ENCODE peak calls at places on chromosomes 5 and 9, in five cellular contexts. One of them, this sample, is unnamed.
A peak's percentile ranks its signal among the peaks of the same experiment; 100 is the strongest.

GRCh38 chr5:99037668-99038067 is 108.9 kb upstream of the CHD1 start:
- DNase-seq in epithelial cell of esophagus: peak; percentile 45
- DNase-seq in tibial artery: no peak
- DNase-seq in DND-41: peak; percentile 81
- DNase-seq in cardiac muscle cell: no peak
- DNase-seq in this sample: no peak

GRCh38 chr5:43619911-43620310 is 16.9 kb downstream of the NNT start:
- DNase-seq in epithelial cell of esophagus: peak; percentile 4
- DNase-seq in tibial artery: no peak
- DNase-seq in DND-41: no peak
- DNase-seq in cardiac muscle cell: no peak
- DNase-seq in this sample: no peak

GRCh38 chr9:123998278-123998925 is 13.2 kb upstream of the LHX2 start:
- DNase-seq in epithelial cell of esophagus: no peak
- DNase-seq in tibial artery: no peak
- DNase-seq in DND-41: no peak
- DNase-seq in cardiac muscle cell: no peak
- DNase-seq in this sample: no peak

GRCh38 chr5:54222336-54222735 is 88.0 kb downstream of the ARL15 start:
- DNase-seq in epithelial cell of esophagus: no peak
- DNase-seq in tibial artery: no peak
- DNase-seq in DND-41: no peak
- DNase-seq in cardiac muscle cell: no peak
- DNase-seq in this sample: no peak

GRCh38 chr9:135020481-135021392 is 66.7 kb upstream of the OLFM1 start:
- DNase-seq in epithelial cell of esophagus: no peak
- DNase-seq in tibial artery: no peak
- DNase-seq in DND-41: no peak
- DNase-seq in cardiac muscle cell: no peak
- DNase-seq in this sample: no peak

GRCh38 chr9:69023650-69024049 is 9.7 kb upstream of the PRKACG start:
- DNase-seq in epithelial cell of esophagus: no peak
- DNase-seq in tibial artery: no peak
- DNase-seq in DND-41: no peak
- DNase-seq in cardiac muscle cell: no peak
- DNase-seq in this sample: no peak

GRCh38 chr5:88690619-88691560 is 192.1 kb downstream of the MEF2C start:
- DNase-seq in epithelial cell of esophagus: peak; percentile 65
- DNase-seq in tibial artery: peak; percentile 80
- DNase-seq in DND-41: peak; percentile 9
- DNase-seq in cardiac muscle cell: peak; percentile 83
- DNase-seq in this sample: no peak

GRCh38 chr5:176201811-176202210 is 36.4 kb upstream of the SIMC1 start:
- DNase-seq in epithelial cell of esophagus: no peak
- DNase-seq in tibial artery: no peak
- DNase-seq in DND-41: no peak
- DNase-seq in cardiac muscle cell: no peak
- DNase-seq in this sample: no peak

GRCh38 chr5:126138475-126139005 is 284.7 kb upstream of the GRAMD2B start:
- DNase-seq in epithelial cell of esophagus: peak; percentile 49
- DNase-seq in tibial artery: no peak
- DNase-seq in DND-41: no peak
- DNase-seq in cardiac muscle cell: peak; percentile 60
- DNase-seq in this sample: no peak

GRCh38 chr9:20701058-20701457 is 17.0 kb downstream of the FOCAD start:
- DNase-seq in epithelial cell of esophagus: no peak
- DNase-seq in tibial artery: no peak
- DNase-seq in DND-41: no peak
- DNase-seq in cardiac muscle cell: peak; percentile 33
- DNase-seq in this sample: no peak

GRCh38 chr9:82271099-82271498 is 282.5 kb downstream of the SPATA31D1 start:
- DNase-seq in epithelial cell of esophagus: peak; percentile 66
- DNase-seq in tibial artery: no peak
- DNase-seq in DND-41: no peak
- DNase-seq in cardiac muscle cell: no peak
- DNase-seq in this sample: no peak

GRCh38 chr5:56158331-56158960 is 74.7 kb downstream of the ANKRD55 start:
- DNase-seq in epithelial cell of esophagus: no peak
- DNase-seq in tibial artery: no peak
- DNase-seq in DND-41: no peak
- DNase-seq in cardiac muscle cell: peak; percentile 77
- DNase-seq in this sample: no peak

GRCh38 chr5:176877793-176878331 is 21.3 kb downstream of the HK3 start:
- DNase-seq in epithelial cell of esophagus: no peak
- DNase-seq in tibial artery: no peak
- DNase-seq in DND-41: no peak
- DNase-seq in cardiac muscle cell: no peak
- DNase-seq in this sample: no peak

GRCh38 chr5:111072949-111073682 is 1.6 kb downstream of the TSLP start:
- DNase-seq in epithelial cell of esophagus: peak; percentile 50
- DNase-seq in tibial artery: peak; percentile 76
- DNase-seq in DND-41: no peak
- DNase-seq in cardiac muscle cell: peak; percentile 74
- DNase-seq in this sample: peak; percentile 40

GRCh38 chr5:142012186-142012785 is 541 bp downstream of the GNPDA1 start:
- DNase-seq in epithelial cell of esophagus: peak; percentile 30
- DNase-seq in tibial artery: peak; percentile 85
- DNase-seq in DND-41: peak; percentile 41
- DNase-seq in cardiac muscle cell: peak; percentile 14
- DNase-seq in this sample: no peak

GRCh38 chr9:89489548-89490527 is 8.1 kb downstream of the SEMA4D start:
- DNase-seq in epithelial cell of esophagus: no peak
- DNase-seq in tibial artery: no peak
- DNase-seq in DND-41: no peak
- DNase-seq in cardiac muscle cell: no peak
- DNase-seq in this sample: no peak

GRCh38 chr5:90558344-90559192 is at the start of gene ADGRV1:
- DNase-seq in epithelial cell of esophagus: peak; percentile 84
- DNase-seq in tibial artery: peak; percentile 60
- DNase-seq in DND-41: no peak
- DNase-seq in cardiac muscle cell: peak; percentile 95
- DNase-seq in this sample: no peak

GRCh38 chr5:17240487-17240886 is 23.1 kb downstream of the BASP1 start:
- DNase-seq in epithelial cell of esophagus: no peak
- DNase-seq in tibial artery: no peak
- DNase-seq in DND-41: no peak
- DNase-seq in cardiac muscle cell: no peak
- DNase-seq in this sample: no peak

GRCh38 chr5:17952231-17952630 is 318.0 kb downstream of the TAF11L14 start:
- DNase-seq in epithelial cell of esophagus: no peak
- DNase-seq in tibial artery: no peak
- DNase-seq in DND-41: no peak
- DNase-seq in cardiac muscle cell: no peak
- DNase-seq in this sample: no peak

GRCh38 chr5:77697692-77698091 is 59.2 kb upstream of the OTP start:
- DNase-seq in epithelial cell of esophagus: no peak
- DNase-seq in tibial artery: no peak
- DNase-seq in DND-41: no peak
- DNase-seq in cardiac muscle cell: no peak
- DNase-seq in this sample: no peak
- TF ChIP-seq CTCF in epithelial cell of esophagus: no peak
- TF ChIP-seq CTCF in tibial artery: no peak
- TF ChIP-seq CTCF in DND-41: no peak
- TF ChIP-seq CTCF in cardiac muscle cell: no peak
- TF ChIP-seq CTCF in this sample: no peak

DNA sequence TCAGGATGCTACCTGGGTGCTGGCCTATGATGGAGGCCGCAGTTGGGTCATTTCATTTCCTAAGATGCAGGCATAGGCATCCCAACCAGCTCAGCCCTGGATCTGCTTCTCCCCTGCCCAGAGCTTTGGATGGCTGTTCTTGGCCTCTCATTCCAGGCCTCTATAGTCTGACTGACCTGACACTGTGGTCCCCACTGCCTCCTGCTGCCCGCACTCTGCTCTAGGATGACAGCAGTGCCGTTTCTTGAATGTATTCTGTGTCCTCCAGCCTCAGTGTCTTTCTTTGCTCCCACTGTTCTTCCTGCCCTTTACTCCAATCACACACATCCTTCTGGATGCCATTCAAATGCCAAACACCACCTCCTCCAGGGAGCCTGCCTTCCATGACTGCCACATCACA is 235.7 kb downstream of the HSPA4 start:
- DNase-seq in epithelial cell of esophagus: peak; percentile 58
- DNase-seq in tibial artery: no peak
- DNase-seq in DND-41: peak; percentile 35
- DNase-seq in cardiac muscle cell: peak; percentile 58
- DNase-seq in this sample: no peak
- TF ChIP-seq CTCF in epithelial cell of esophagus: peak; percentile 58
- TF ChIP-seq CTCF in tibial artery: no peak
- TF ChIP-seq CTCF in DND-41: peak; percentile 60
- TF ChIP-seq CTCF in cardiac muscle cell: peak; percentile 75
- TF ChIP-seq CTCF in this sample: no peak

DNA sequence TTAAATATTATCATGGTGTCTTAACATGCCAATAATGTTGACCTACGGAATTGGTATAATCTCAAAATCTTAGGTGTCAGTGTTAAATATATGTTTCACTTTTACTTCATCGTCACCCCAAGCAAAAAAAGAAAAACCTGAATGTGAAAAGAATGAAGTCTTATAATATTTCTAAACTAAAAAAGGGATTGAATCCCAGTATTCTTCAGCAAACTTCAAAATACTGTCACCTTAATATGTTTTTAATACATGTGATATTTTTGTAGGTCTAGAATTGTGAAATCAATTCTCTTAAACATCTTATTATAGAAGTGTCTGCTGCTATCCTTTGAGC is 14.1 kb downstream of the UBE2D2 start:
- DNase-seq in epithelial cell of esophagus: no peak
- DNase-seq in tibial artery: no peak
- DNase-seq in DND-41: no peak
- DNase-seq in cardiac muscle cell: no peak
- DNase-seq in this sample: no peak
- TF ChIP-seq CTCF in epithelial cell of esophagus: no peak
- TF ChIP-seq CTCF in tibial artery: no peak
- TF ChIP-seq CTCF in DND-41: no peak
- TF ChIP-seq CTCF in cardiac muscle cell: no peak
- TF ChIP-seq CTCF in this sample: no peak

DNA sequence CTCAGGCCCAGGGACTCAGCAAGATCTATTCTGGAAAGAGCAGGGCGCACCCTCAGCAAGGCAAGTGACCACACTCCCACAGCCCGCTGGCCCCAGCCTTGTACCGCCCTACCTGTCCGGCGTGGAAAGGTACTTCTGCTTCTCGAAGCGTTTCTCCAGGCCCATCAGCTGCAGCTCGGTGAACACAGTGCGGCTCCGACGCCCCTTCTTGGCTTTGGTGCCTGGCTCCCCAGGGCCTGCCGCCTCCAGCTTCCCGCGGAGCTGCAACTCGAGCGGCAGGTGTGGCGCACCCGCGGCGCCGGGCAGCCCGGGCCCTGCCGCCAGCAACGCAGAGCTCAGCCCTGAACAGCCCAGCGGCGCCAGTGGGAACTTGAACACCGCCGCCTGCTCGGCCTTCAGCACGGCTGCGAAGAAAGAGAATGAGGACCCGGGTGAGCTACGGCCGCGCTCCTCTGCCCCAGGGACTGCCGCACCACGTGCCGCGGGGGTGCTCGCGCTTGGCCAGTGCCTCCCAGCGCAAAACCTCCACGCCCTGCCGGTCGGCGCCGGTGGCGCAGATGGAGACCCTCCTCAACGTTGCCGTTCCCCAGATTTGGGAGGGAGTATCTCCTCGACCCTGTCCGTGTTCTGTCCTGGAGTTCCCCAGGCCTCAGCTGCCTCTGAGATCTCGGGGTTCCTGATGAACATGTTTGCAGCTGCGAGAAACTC is 2.2 kb downstream of the BARX1 start:
- DNase-seq in epithelial cell of esophagus: no peak
- DNase-seq in tibial artery: no peak
- DNase-seq in DND-41: no peak
- DNase-seq in cardiac muscle cell: peak; percentile 58
- DNase-seq in this sample: no peak
- TF ChIP-seq CTCF in epithelial cell of esophagus: no peak
- TF ChIP-seq CTCF in tibial artery: no peak
- TF ChIP-seq CTCF in DND-41: no peak
- TF ChIP-seq CTCF in cardiac muscle cell: no peak
- TF ChIP-seq CTCF in this sample: no peak

GRCh38 chr5:143448518-143448917 is 45.0 kb upstream of the NR3C1 start:
- DNase-seq in epithelial cell of esophagus: no peak
- DNase-seq in tibial artery: no peak
- DNase-seq in DND-41: peak; percentile 25
- DNase-seq in cardiac muscle cell: no peak
- DNase-seq in this sample: no peak
- TF ChIP-seq CTCF in epithelial cell of esophagus: no peak
- TF ChIP-seq CTCF in tibial artery: no peak
- TF ChIP-seq CTCF in DND-41: peak; percentile 50
- TF ChIP-seq CTCF in cardiac muscle cell: no peak
- TF ChIP-seq CTCF in this sample: no peak